ENCODE peak calls at places on chromosomes 1 and 21, in nine cellular contexts. W, U, M, Z, T, H, C, E and G are unnamed samples.

GRCh38 chr1:94285026-94285654 is 47.8 kb upstream of the ARHGAP29 start:
- DNase-seq in H (no peak), C (no peak), U (no peak), Z (no peak), E (no peak), W (no peak), M (no peak), T (no peak), G (peak)

GRCh38 chr1:59645893-59646292 is 168.9 kb upstream of the HOOK1 start:
- DNase-seq in Z (no peak), W (no peak), M (no peak), T (no peak), H (no peak), C (no peak), U (no peak), E (no peak), G (no peak)

GRCh38 chr1:167052389-167052788 is 37.8 kb downstream of the GPA33 start:
- DNase-seq in T (no peak), E (no peak), Z (peak), W (peak), H (no peak), C (no peak), M (no peak), U (no peak), G (no peak)

GRCh38 chr1:161737625-161738024 is 12.0 kb upstream of the DUSP12 start:
- DNase-seq in H (no peak), W (no peak), M (no peak), Z (no peak), E (no peak), T (no peak), U (no peak), C (no peak), G (no peak)

GRCh38 chr1:6424619-6425593 is at the start of gene ESPN:
- DNase-seq in E (no peak), M (no peak), W (no peak), C (no peak), Z (no peak), U (no peak), H (no peak), T (no peak), G (no peak)

GRCh38 chr1:155254714-155255242 is 505 bp downstream of the ENTREP3 start:
- DNase-seq in C (peak), E (peak), H (no peak), T (no peak), W (no peak), Z (no peak), M (no peak), U (peak), G (no peak)

GRCh38 chr1:229381234-229381633 is 38.4 kb upstream of the CCSAP start:
- DNase-seq in C (no peak), T (no peak), U (no peak), W (no peak), M (no peak), E (no peak), H (no peak), Z (no peak), G (no peak)

GRCh38 chr1:7207875-7208646 is 422.8 kb downstream of the CAMTA1 start:
- DNase-seq in T (peak), W (peak), H (peak), Z (peak), U (no peak), M (no peak), E (no peak), C (no peak), G (peak)

GRCh38 chr1:12518956-12519707 is 98.9 kb downstream of the DHRS3 start:
- DNase-seq in C (no peak), W (no peak), T (no peak), Z (no peak), E (peak), H (peak), U (peak), M (peak), G (peak)

GRCh38 chr1:117709398-117709797 is 103.5 kb downstream of the TENT5C start:
- DNase-seq in M (no peak), C (no peak), W (no peak), T (no peak), U (no peak), E (no peak), H (no peak), Z (no peak), G (no peak)

GRCh38 chr21:44994016-44994365 is 54.2 kb downstream of the SLX9 start:
- DNase-seq in T (no peak), M (no peak), U (no peak), W (no peak), E (peak), H (peak), Z (no peak), C (no peak), G (no peak)

GRCh38 chr21:34648739-34649297 is 20.0 kb upstream of the CLIC6 start:
- DNase-seq in W (no peak), E (no peak), C (no peak), Z (no peak), T (no peak), U (no peak), H (no peak), M (peak), G (no peak)

GRCh38 chr21:24428539-24429186 is 1178.6 kb downstream of the MRPL39 start:
- DNase-seq in E (no peak), C (no peak), H (no peak), T (no peak), Z (no peak), M (no peak), U (no peak), W (no peak), G (no peak)

GRCh38 chr1:8004113-8004802 is 21.9 kb downstream of the ERRFI1 start:
- DNase-seq in W (no peak), C (no peak), M (peak), H (no peak), U (no peak), Z (no peak), E (no peak), T (no peak), G (no peak)

GRCh38 chr1:25053576-25054075 is 123.5 kb upstream of the RUNX3 start:
- DNase-seq in E (no peak), H (no peak), U (no peak), W (no peak), M (no peak), C (peak), Z (no peak), T (no peak), G (no peak)

GRCh38 chr1:184691719-184692324 is 62.8 kb downstream of the EDEM3 start:
- DNase-seq in H (peak), M (no peak), E (no peak), C (no peak), Z (peak), T (no peak), U (no peak), W (peak), G (peak)

GRCh38 chr1:33815061-33815460 is 48.8 kb upstream of the HMGB4 start:
- DNase-seq in Z (no peak), M (no peak), U (no peak), E (no peak), W (no peak), T (no peak), H (no peak), C (no peak), G (peak)

GRCh38 chr1:40478276-40478675 is 1.2 kb downstream of the ZFP69 start:
- DNase-seq in H (no peak), U (no peak), T (no peak), C (no peak), E (no peak), W (no peak), M (no peak), Z (no peak), G (no peak)

GRCh38 chr1:240084749-240085148 is 6.9 kb upstream of the FMN2 start:
- DNase-seq in U (no peak), H (no peak), E (no peak), W (no peak), T (no peak), Z (no peak), C (no peak), M (no peak), G (no peak)

GRCh38 chr1:92762355-92762754 is 22.6 kb downstream of the EVI5 start:
- DNase-seq in Z (no peak), C (no peak), U (no peak), M (no peak), W (no peak), T (no peak), H (no peak), E (no peak), G (no peak)

GRCh38 chr1:113118266-113118665 is 45.3 kb downstream of the LRIG2 start:
- DNase-seq in H (no peak), U (no peak), C (no peak), Z (no peak), W (no peak), E (no peak), T (no peak), M (no peak), G (no peak)

GRCh38 chr1:51203121-51203873 is 32.8 kb upstream of the RNF11 start:
- DNase-seq in C (no peak), Z (no peak), M (no peak), E (no peak), W (no peak), H (no peak), T (no peak), U (no peak), G (no peak)

GRCh38 chr1:92567211-92567868 is 80.6 kb upstream of the GFI1 start:
- DNase-seq in U (no peak), E (no peak), W (no peak), M (no peak), C (no peak), Z (no peak), T (no peak), H (no peak), G (no peak)

GRCh38 chr1:53964109-53964508 is 18.0 kb downstream of the LRRC42 start:
- DNase-seq in U (no peak), Z (no peak), W (no peak), C (no peak), E (no peak), H (no peak), M (no peak), T (no peak), G (no peak)

GRCh38 chr1:63135801-63136200 is 186.6 kb upstream of the FOXD3 start:
- DNase-seq in W (no peak), E (no peak), H (no peak), M (no peak), Z (no peak), C (no peak), T (no peak), U (no peak), G (no peak)

GRCh38 chr1:114234408-114235119 is 80.9 kb upstream of the SYT6 start:
- DNase-seq in Z (no peak), C (no peak), U (no peak), H (peak), W (no peak), M (no peak), E (no peak), T (no peak), G (no peak)

GRCh38 chr1:28887418-28887834 is 26.9 kb upstream of the EPB41 start:
- DNase-seq in Z (no peak), C (peak), H (peak), T (no peak), M (no peak), E (no peak), W (peak), U (no peak), G (no peak)

GRCh38 chr1:151324390-151324930 is 2.8 kb downstream of the PI4KB start:
- DNase-seq in C (no peak), W (no peak), E (no peak), U (no peak), H (no peak), Z (no peak), M (no peak), T (no peak), G (no peak)

GRCh38 chr1:114468710-114469468 is 42.1 kb downstream of the TRIM33 start:
- DNase-seq in U (no peak), T (no peak), M (no peak), C (no peak), H (no peak), Z (no peak), W (no peak), E (no peak), G (no peak)

DNA sequence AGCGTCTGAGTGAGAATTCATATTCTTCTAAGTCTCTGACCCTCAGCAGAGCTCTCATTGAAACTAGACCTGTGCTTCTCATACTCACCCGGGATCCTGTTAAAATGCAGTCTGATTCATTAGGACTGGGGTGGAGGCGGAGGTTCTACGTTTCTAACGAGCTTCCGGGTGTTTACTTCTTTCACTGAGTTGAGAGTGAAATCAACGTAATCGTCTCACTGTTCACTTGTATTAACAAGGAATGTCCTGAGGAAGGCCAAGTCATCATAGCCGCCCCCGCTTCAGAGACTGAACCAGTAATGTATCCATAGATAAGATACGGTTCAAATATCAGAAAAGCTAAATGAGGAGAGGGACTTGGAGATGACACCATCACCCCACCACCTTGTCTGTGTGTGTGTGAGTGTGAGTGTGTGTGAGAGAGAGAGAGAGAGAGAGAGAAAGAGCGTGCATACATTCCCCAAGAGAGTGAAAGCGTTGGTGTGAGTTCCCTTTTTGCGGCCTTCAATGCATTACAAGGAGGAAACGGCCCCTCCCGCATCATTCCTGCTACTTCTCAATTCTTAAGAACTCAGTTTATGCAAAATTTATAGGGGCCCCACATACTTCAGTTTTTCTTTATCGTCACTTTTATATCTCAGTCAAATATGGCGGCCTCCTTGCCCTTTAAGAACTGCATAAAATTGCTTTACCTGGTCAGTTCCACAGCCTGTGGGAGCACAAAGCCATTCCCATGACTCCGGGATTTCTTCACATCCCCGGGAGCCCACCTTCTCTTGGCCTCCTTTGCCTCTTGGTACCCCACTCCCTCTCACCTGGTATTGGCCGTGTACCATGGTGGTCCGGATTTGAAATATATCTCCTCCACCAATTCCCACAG is 19.8 kb downstream of the KMO start:
- DNase-seq in M (no peak), C (peak), T (no peak), E (no peak), H (peak), Z (no peak), W (peak), U (no peak), G (no peak)
- H3K27ac ChIP-seq in M (no peak), C (peak), T (no peak), E (no peak), H (no peak), Z (no peak), W (peak), U (no peak), G (no peak)

GRCh38 chr1:39113109-39113743 is 87.1 kb downstream of the NDUFS5 start:
- DNase-seq in E (no peak), U (no peak), M (no peak), W (no peak), T (no peak), C (no peak), Z (no peak), H (no peak), G (no peak)
- H3K4me3 ChIP-seq in E (no peak), U (no peak), M (no peak), W (no peak), T (no peak), C (no peak), Z (no peak), H (no peak), G (no peak)

GRCh38 chr1:29984107-29984506 is 739.3 kb downstream of the MATN1 start:
- DNase-seq in U (no peak), T (no peak), M (peak), C (no peak), Z (no peak), E (no peak), W (no peak), H (no peak), G (no peak)
- H3K27ac ChIP-seq in U (no peak), T (no peak), M (no peak), C (no peak), Z (no peak), E (no peak), W (no peak), H (no peak), G (no peak)

GRCh38 chr1:13869172-13869797 is 169.3 kb downstream of the PRDM2 start:
- DNase-seq in C (no peak), U (no peak), H (no peak), Z (no peak), W (no peak), M (no peak), E (no peak), T (no peak), G (no peak)

GRCh38 chr1:13871413-13871812 is 171.4 kb downstream of the PRDM2 start:
- DNase-seq in E (no peak), C (no peak), T (no peak), H (no peak), W (no peak), U (no peak), M (no peak), Z (no peak), G (no peak)

GRCh38 chr1:13871916-13872315 is 171.9 kb downstream of the PRDM2 start:
- DNase-seq in Z (no peak), H (no peak), W (no peak), U (no peak), M (no peak), T (no peak), E (no peak), C (no peak), G (no peak)
- H3K4me3 ChIP-seq in Z (no peak), H (no peak), W (no peak), U (no peak), M (no peak), T (no peak), E (no peak), C (no peak), G (no peak)

GRCh38 chr1:178630418-178630817 is 94.6 kb upstream of the RALGPS2 start:
- DNase-seq in U (no peak), E (no peak), C (no peak), Z (no peak), T (no peak), M (no peak), H (no peak), W (no peak), G (no peak)

GRCh38 chr1:178628637-178629548 is 96.2 kb upstream of the RALGPS2 start:
- DNase-seq in H (peak), U (no peak), T (no peak), M (no peak), C (no peak), E (no peak), W (no peak), Z (no peak), G (peak)

GRCh38 chr1:178629549-178630154 is 95.4 kb upstream of the RALGPS2 start:
- DNase-seq in W (no peak), M (no peak), U (no peak), E (no peak), T (no peak), H (no peak), C (no peak), Z (no peak), G (no peak)

GRCh38 chr1:178625695-178626094 is 99.3 kb upstream of the RALGPS2 start:
- DNase-seq in U (no peak), H (no peak), T (no peak), W (no peak), C (no peak), E (no peak), Z (no peak), M (no peak), G (no peak)

DNA sequence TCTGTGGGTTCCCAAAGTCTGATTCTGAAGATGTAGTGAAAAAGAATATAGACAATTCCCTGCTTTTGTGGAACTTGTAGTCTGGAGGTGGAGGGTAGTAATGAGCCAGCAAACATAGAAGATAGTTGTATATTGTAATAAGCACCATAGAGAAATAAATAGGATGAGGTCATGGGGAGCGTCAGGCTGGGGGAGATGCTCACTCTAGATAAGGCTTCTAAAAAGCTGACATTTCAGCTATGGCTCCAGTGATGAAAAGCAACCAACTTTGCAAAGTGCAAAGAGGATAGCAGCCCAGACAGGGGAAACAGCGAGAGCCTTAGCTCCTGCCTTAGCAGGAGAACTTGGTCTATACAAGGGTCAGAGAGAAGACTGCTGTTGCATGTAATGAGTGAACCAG is 98.0 kb upstream of the RALGPS2 start:
- DNase-seq in E (no peak), U (no peak), W (no peak), T (no peak), H (no peak), M (no peak), C (no peak), Z (no peak), G (no peak)
- H3K27ac ChIP-seq in E (no peak), U (no peak), W (no peak), T (no peak), H (no peak), M (no peak), C (no peak), Z (no peak), G (no peak)

DNA sequence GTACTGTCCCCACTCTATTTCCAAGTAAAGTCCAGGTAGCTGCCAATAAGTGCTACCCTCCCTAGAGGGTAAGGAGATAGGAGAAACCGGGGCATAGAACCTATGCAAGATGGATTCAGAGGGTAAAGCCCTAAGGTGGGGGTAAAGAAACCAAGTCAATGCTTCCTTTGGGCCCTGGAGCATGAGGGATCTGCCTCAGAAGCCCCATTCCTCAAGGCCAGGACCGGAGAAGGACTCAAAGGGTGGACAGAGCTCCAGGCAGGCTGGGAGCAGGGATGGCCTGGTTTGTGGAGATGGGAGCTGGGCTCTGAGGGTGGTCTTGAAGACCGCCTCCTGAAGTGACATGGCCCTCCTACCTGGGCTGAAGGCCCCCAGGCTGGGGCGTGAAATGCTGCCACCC is 3.9 kb downstream of the EPHA2 start:
- DNase-seq in C (no peak), T (no peak), W (no peak), H (no peak), Z (no peak), U (no peak), M (no peak), E (no peak), G (no peak)
- H3K4me3 ChIP-seq in C (peak), T (no peak), W (no peak), H (no peak), Z (peak), U (peak), M (no peak), E (no peak), G (peak)